ENCODE peak calls at places on chromosomes 2 and 18, in six cellular contexts. One of them, this sample, is unnamed.

GRCh38 chr2:205474746-205475145 is 207.6 kb upstream of the NRP2 start:
- DNase-seq in brain microvascular endothelial cell: peak; percentile 11
- DNase-seq in spleen: no peak
- DNase-seq in breast epithelium: no peak
- DNase-seq in heart left ventricle: no peak
- DNase-seq in esophagus muscularis mucosa: peak; percentile 17
- DNase-seq in this sample: peak; percentile 24

GRCh38 chr2:172230783-172231446 is 128.2 kb upstream of the DLX2 start:
- DNase-seq in brain microvascular endothelial cell: no peak
- DNase-seq in spleen: no peak
- DNase-seq in breast epithelium: peak; percentile 65
- DNase-seq in heart left ventricle: no peak
- DNase-seq in esophagus muscularis mucosa: no peak
- DNase-seq in this sample: peak; percentile 89

GRCh38 chr2:75466708-75467311 is 93.9 kb downstream of the EVA1A start:
- DNase-seq in brain microvascular endothelial cell: peak; percentile 17
- DNase-seq in spleen: no peak
- DNase-seq in breast epithelium: no peak
- DNase-seq in heart left ventricle: no peak
- DNase-seq in esophagus muscularis mucosa: no peak
- DNase-seq in this sample: peak; percentile 12

GRCh38 chr18:60053747-60054304 is 154.0 kb downstream of the PMAIP1 start:
- DNase-seq in brain microvascular endothelial cell: peak; percentile 96
- DNase-seq in spleen: no peak
- DNase-seq in breast epithelium: no peak
- DNase-seq in heart left ventricle: no peak
- DNase-seq in esophagus muscularis mucosa: no peak
- DNase-seq in this sample: peak; percentile 80

GRCh38 chr2:20172273-20173052 is 52.5 kb downstream of the SDC1 start:
- DNase-seq in brain microvascular endothelial cell: no peak
- DNase-seq in spleen: peak; percentile 61
- DNase-seq in breast epithelium: peak; percentile 83
- DNase-seq in heart left ventricle: no peak
- DNase-seq in esophagus muscularis mucosa: no peak
- DNase-seq in this sample: no peak

GRCh38 chr2:97993926-97994325 is 1.8 kb downstream of the TMEM131 start:
- DNase-seq in brain microvascular endothelial cell: no peak
- DNase-seq in spleen: no peak
- DNase-seq in breast epithelium: no peak
- DNase-seq in heart left ventricle: no peak
- DNase-seq in esophagus muscularis mucosa: no peak
- DNase-seq in this sample: no peak

GRCh38 chr2:234496442-234496834 is 443 bp downstream of the ARL4C start:
- DNase-seq in brain microvascular endothelial cell: peak; percentile 12
- DNase-seq in spleen: peak; percentile 91
- DNase-seq in breast epithelium: peak; percentile 52
- DNase-seq in heart left ventricle: no peak
- DNase-seq in esophagus muscularis mucosa: no peak
- DNase-seq in this sample: peak; percentile 37

GRCh38 chr2:132473174-132473883 is 56.7 kb downstream of the GPR39 start:
- DNase-seq in brain microvascular endothelial cell: no peak
- DNase-seq in spleen: no peak
- DNase-seq in breast epithelium: no peak
- DNase-seq in heart left ventricle: no peak
- DNase-seq in esophagus muscularis mucosa: no peak
- DNase-seq in this sample: no peak

GRCh38 chr2:138767101-138767500 is 13.1 kb downstream of the NXPH2 start:
- DNase-seq in brain microvascular endothelial cell: no peak
- DNase-seq in spleen: no peak
- DNase-seq in breast epithelium: no peak
- DNase-seq in heart left ventricle: no peak
- DNase-seq in esophagus muscularis mucosa: peak; percentile 60
- DNase-seq in this sample: no peak

GRCh38 chr18:32095156-32095555 is 3.5 kb downstream of the RNF138 start:
- DNase-seq in brain microvascular endothelial cell: no peak
- DNase-seq in spleen: no peak
- DNase-seq in breast epithelium: no peak
- DNase-seq in heart left ventricle: no peak
- DNase-seq in esophagus muscularis mucosa: no peak
- DNase-seq in this sample: no peak

GRCh38 chr18:32095571-32096229 is 4.0 kb downstream of the RNF138 start:
- DNase-seq in brain microvascular endothelial cell: no peak
- DNase-seq in spleen: no peak
- DNase-seq in breast epithelium: no peak
- DNase-seq in heart left ventricle: no peak
- DNase-seq in esophagus muscularis mucosa: no peak
- DNase-seq in this sample: no peak

GRCh38 chr18:32093106-32093511 is 1.4 kb downstream of the RNF138 start:
- DNase-seq in brain microvascular endothelial cell: peak; percentile 37
- DNase-seq in spleen: no peak
- DNase-seq in breast epithelium: peak; percentile 26
- DNase-seq in heart left ventricle: peak; percentile 54
- DNase-seq in esophagus muscularis mucosa: no peak
- DNase-seq in this sample: peak; percentile 29

GRCh38 chr18:32093523-32093922 is 1.8 kb downstream of the RNF138 start:
- DNase-seq in brain microvascular endothelial cell: peak; percentile 11
- DNase-seq in spleen: no peak
- DNase-seq in breast epithelium: no peak
- DNase-seq in heart left ventricle: no peak
- DNase-seq in esophagus muscularis mucosa: no peak
- DNase-seq in this sample: no peak

DNA sequence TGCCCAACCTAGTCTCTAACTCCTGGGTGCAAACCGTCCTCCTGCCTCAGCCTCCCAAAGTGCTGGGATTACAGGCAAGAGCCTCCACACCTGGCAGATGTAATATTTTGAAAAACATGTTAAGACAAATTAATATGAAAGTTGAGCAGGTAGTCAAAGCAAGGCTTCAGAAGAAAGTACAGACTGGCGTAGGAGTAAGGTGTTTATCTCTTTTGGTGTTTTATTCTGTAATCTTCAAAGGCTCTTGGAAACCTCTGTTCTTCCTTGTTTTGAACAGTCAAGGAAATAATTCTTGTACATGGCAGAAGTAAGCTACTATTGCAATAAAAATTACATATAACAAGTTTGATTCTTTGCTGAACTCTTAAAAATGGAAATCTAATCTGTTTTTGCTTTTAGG is 5.3 kb downstream of the RNF138 start:
- DNase-seq in brain microvascular endothelial cell: no peak
- DNase-seq in spleen: no peak
- DNase-seq in breast epithelium: no peak
- DNase-seq in heart left ventricle: no peak
- DNase-seq in esophagus muscularis mucosa: no peak
- DNase-seq in this sample: no peak
- H3K36me3 ChIP-seq in brain microvascular endothelial cell: no peaks in the 10 kb centered on the region
- H3K36me3 ChIP-seq in spleen: no peaks in the 10 kb centered on the region
- H3K36me3 ChIP-seq in breast epithelium: no peaks in the 10 kb centered on the region
- H3K36me3 ChIP-seq in heart left ventricle: peaks cover 14% of the 10 kb centered on the region
- H3K36me3 ChIP-seq in esophagus muscularis mucosa: no peaks in the 10 kb centered on the region
- H3K36me3 ChIP-seq in this sample: peaks cover 22% of the 10 kb centered on the region

GRCh38 chr18:77103181-77103875 is 29.3 kb downstream of the MBP start:
- DNase-seq in brain microvascular endothelial cell: peak; percentile 72
- DNase-seq in spleen: no peak
- DNase-seq in breast epithelium: no peak
- DNase-seq in heart left ventricle: no peak
- DNase-seq in esophagus muscularis mucosa: no peak
- DNase-seq in this sample: no peak

GRCh38 chr18:77105680-77106079 is 26.9 kb downstream of the MBP start:
- DNase-seq in brain microvascular endothelial cell: no peak
- DNase-seq in spleen: no peak
- DNase-seq in breast epithelium: no peak
- DNase-seq in heart left ventricle: no peak
- DNase-seq in esophagus muscularis mucosa: no peak
- DNase-seq in this sample: no peak

GRCh38 chr18:77102246-77103040 is 30.1 kb downstream of the MBP start:
- DNase-seq in brain microvascular endothelial cell: peak; percentile 57
- DNase-seq in spleen: no peak
- DNase-seq in breast epithelium: no peak
- DNase-seq in heart left ventricle: no peak
- DNase-seq in esophagus muscularis mucosa: no peak
- DNase-seq in this sample: no peak

GRCh38 chr18:77105021-77105420 is 27.6 kb downstream of the MBP start:
- DNase-seq in brain microvascular endothelial cell: no peak
- DNase-seq in spleen: no peak
- DNase-seq in breast epithelium: no peak
- DNase-seq in heart left ventricle: no peak
- DNase-seq in esophagus muscularis mucosa: no peak
- DNase-seq in this sample: no peak

GRCh38 chr18:77103991-77104521 is 28.5 kb downstream of the MBP start:
- DNase-seq in brain microvascular endothelial cell: peak; percentile 63
- DNase-seq in spleen: no peak
- DNase-seq in breast epithelium: no peak
- DNase-seq in heart left ventricle: no peak
- DNase-seq in esophagus muscularis mucosa: no peak
- DNase-seq in this sample: no peak
- H3K4me3 ChIP-seq in brain microvascular endothelial cell: no peak overlapping the region
- H3K4me3 ChIP-seq in spleen: no peak overlapping the region
- H3K4me3 ChIP-seq in breast epithelium: no peak overlapping the region
- H3K4me3 ChIP-seq in heart left ventricle: no peak overlapping the region
- H3K4me3 ChIP-seq in esophagus muscularis mucosa: no peak overlapping the region
- H3K4me3 ChIP-seq in this sample: no peak overlapping the region

GRCh38 chr2:151987484-151987883 is 111.4 kb downstream of the CACNB4 start:
- DNase-seq in brain microvascular endothelial cell: no peak
- DNase-seq in spleen: no peak
- DNase-seq in breast epithelium: no peak
- DNase-seq in heart left ventricle: no peak
- DNase-seq in esophagus muscularis mucosa: no peak
- DNase-seq in this sample: no peak
- H3K36me3 ChIP-seq in brain microvascular endothelial cell: no peaks in the 10 kb centered on the region
- H3K36me3 ChIP-seq in spleen: no peaks in the 10 kb centered on the region
- H3K36me3 ChIP-seq in breast epithelium: no peaks in the 10 kb centered on the region
- H3K36me3 ChIP-seq in heart left ventricle: no peaks in the 10 kb centered on the region
- H3K36me3 ChIP-seq in esophagus muscularis mucosa: no peaks in the 10 kb centered on the region
- H3K36me3 ChIP-seq in this sample: no peaks in the 10 kb centered on the region

DNA sequence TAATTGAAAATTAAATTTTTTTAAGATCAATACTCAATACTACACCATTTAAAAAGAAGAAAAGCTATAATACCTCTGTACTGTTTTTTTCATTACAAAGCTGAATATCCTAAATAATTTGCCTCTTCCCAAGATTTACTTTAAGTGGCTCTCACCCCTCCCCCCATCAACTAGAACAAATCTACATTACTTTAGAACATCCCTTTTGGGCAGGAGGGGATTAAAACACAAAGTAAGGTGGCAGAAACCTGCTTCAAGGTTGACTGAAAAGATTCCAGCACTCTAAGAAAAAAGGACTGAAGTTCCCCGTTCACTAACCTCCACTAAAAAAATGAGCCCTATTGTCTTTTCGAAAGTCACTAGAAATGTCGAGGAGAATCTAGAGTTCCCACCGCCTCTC is 42.3 kb downstream of the SLC38A11 start:
- DNase-seq in brain microvascular endothelial cell: no peak
- DNase-seq in spleen: no peak
- DNase-seq in breast epithelium: no peak
- DNase-seq in heart left ventricle: no peak
- DNase-seq in esophagus muscularis mucosa: no peak
- DNase-seq in this sample: no peak
- H3K4me3 ChIP-seq in brain microvascular endothelial cell: no peak overlapping the region
- H3K4me3 ChIP-seq in spleen: no peak overlapping the region
- H3K4me3 ChIP-seq in breast epithelium: no peak overlapping the region
- H3K4me3 ChIP-seq in heart left ventricle: no peak overlapping the region
- H3K4me3 ChIP-seq in esophagus muscularis mucosa: no peak overlapping the region
- H3K4me3 ChIP-seq in this sample: no peak overlapping the region

DNA sequence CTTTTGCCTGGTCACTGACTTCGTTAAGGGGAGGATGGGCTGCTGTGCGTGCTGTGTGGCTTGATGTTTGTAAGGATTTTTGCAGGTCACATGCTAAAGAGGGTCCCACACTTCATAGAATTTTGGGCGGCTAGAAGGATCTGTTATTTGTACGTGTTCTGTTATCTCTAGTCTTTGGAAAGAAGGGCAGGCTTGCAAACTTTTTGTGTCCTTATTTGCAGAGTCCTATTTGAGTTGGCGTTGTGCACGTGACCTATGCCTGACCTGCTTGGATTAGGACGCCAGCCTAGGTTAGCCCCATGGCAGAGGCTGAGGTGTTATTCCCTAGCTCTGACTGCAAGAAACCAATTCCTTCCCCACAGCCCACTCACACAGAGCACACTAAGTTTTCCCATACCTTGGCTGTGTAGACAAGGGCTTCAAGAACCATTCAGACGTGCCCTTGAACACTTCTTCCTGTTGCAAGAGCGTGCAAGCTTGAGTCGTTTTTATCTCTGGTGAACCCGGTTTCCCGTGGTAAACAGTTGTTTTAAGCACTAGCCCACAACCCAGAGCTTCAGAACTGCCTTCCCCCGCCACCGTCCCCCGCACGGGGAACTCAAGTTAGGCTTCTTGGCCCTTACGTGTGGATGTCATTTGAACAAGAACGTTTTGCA is 94.6 kb downstream of the LDLRAD4 start:
- DNase-seq in brain microvascular endothelial cell: no peak
- DNase-seq in spleen: no peak
- DNase-seq in breast epithelium: no peak
- DNase-seq in heart left ventricle: no peak
- DNase-seq in esophagus muscularis mucosa: no peak
- DNase-seq in this sample: no peak
- H3K36me3 ChIP-seq in brain microvascular endothelial cell: no peaks in the 10 kb centered on the region
- H3K36me3 ChIP-seq in spleen: no peaks in the 10 kb centered on the region
- H3K36me3 ChIP-seq in breast epithelium: no peaks in the 10 kb centered on the region
- H3K36me3 ChIP-seq in heart left ventricle: peaks cover 3% of the 10 kb centered on the region
- H3K36me3 ChIP-seq in esophagus muscularis mucosa: peaks cover 4% of the 10 kb centered on the region
- H3K36me3 ChIP-seq in this sample: no peaks in the 10 kb centered on the region

GRCh38 chr2:29115797-29116781 is 874 bp downstream of the CLIP4 start:
- DNase-seq in brain microvascular endothelial cell: peak; percentile 75
- DNase-seq in spleen: peak; percentile 89
- DNase-seq in breast epithelium: peak; percentile 68
- DNase-seq in heart left ventricle: peak; percentile 61
- DNase-seq in esophagus muscularis mucosa: no peak
- DNase-seq in this sample: peak; percentile 74

GRCh38 chr2:29113891-29114321 is 1.3 kb upstream of the CLIP4 start:
- DNase-seq in brain microvascular endothelial cell: peak; percentile 85
- DNase-seq in spleen: no peak
- DNase-seq in breast epithelium: peak; percentile 55
- DNase-seq in heart left ventricle: peak; percentile 63
- DNase-seq in esophagus muscularis mucosa: no peak
- DNase-seq in this sample: peak; percentile 31

GRCh38 chr2:29113027-29113686 is 2.1 kb upstream of the CLIP4 start:
- DNase-seq in brain microvascular endothelial cell: peak; percentile 66
- DNase-seq in spleen: no peak
- DNase-seq in breast epithelium: no peak
- DNase-seq in heart left ventricle: no peak
- DNase-seq in esophagus muscularis mucosa: no peak
- DNase-seq in this sample: no peak

GRCh38 chr2:29114514-29114840 is 738 bp upstream of the CLIP4 start:
- DNase-seq in brain microvascular endothelial cell: no peak
- DNase-seq in spleen: no peak
- DNase-seq in breast epithelium: peak; percentile 44
- DNase-seq in heart left ventricle: no peak
- DNase-seq in esophagus muscularis mucosa: no peak
- DNase-seq in this sample: no peak

GRCh38 chr2:29114841-29115609 is at the start of gene CLIP4:
- DNase-seq in brain microvascular endothelial cell: peak; percentile 36
- DNase-seq in spleen: peak; percentile 89
- DNase-seq in breast epithelium: peak; percentile 64
- DNase-seq in heart left ventricle: peak; percentile 65
- DNase-seq in esophagus muscularis mucosa: no peak
- DNase-seq in this sample: peak; percentile 75
- H3K4me3 ChIP-seq in brain microvascular endothelial cell: peak within 1 kb of the TSS; percentile 69
- H3K4me3 ChIP-seq in spleen: peak within 1 kb of the TSS; percentile 65
- H3K4me3 ChIP-seq in breast epithelium: peak within 1 kb of the TSS; percentile 82
- H3K4me3 ChIP-seq in heart left ventricle: peak within 1 kb of the TSS; percentile 78
- H3K4me3 ChIP-seq in esophagus muscularis mucosa: peak within 1 kb of the TSS; percentile 87
- H3K4me3 ChIP-seq in this sample: peak within 1 kb of the TSS; percentile 71

GRCh38 chr2:241228860-241229516 is 40.5 kb downstream of the ANO7 start:
- DNase-seq in brain microvascular endothelial cell: no peak
- DNase-seq in spleen: peak; percentile 68
- DNase-seq in breast epithelium: no peak
- DNase-seq in heart left ventricle: peak; percentile 55
- DNase-seq in esophagus muscularis mucosa: no peak
- DNase-seq in this sample: no peak
- H3K36me3 ChIP-seq in brain microvascular endothelial cell: peaks cover 86% of the 10 kb centered on the region
- H3K36me3 ChIP-seq in spleen: peaks cover 3% of the 10 kb centered on the region
- H3K36me3 ChIP-seq in breast epithelium: peaks cover 22% of the 10 kb centered on the region
- H3K36me3 ChIP-seq in heart left ventricle: peaks cover 86% of the 10 kb centered on the region
- H3K36me3 ChIP-seq in esophagus muscularis mucosa: peaks cover 87% of the 10 kb centered on the region
- H3K36me3 ChIP-seq in this sample: peaks cover 71% of the 10 kb centered on the region

This sample was measured in MG63.